ENCODE peak calls at places on chromosomes 6 and 20, in eight cellular contexts. R is stimulated activated naive CD4-positive, alpha-beta T cell; P is activated CD8-positive, alpha-beta memory T cell treated with anti-CD3 and anti-CD28 coated beads for 4 hours; G is LNCaP clone FGC; V is AG09319; S is Jurkat, Clone E6-1; Z is Caki2; W is fibroblast of villous mesenchyme. A is an unnamed sample.
A peak's percentile ranks its signal among the peaks of the same experiment; 100 is the strongest.

GRCh38 chr6:44128020-44128917 is 915 bp downstream of the TMEM63B start:
- DNase-seq in R (no peak), W (no peak), G (no peak), Z (no peak), P (no peak), S (no peak), V (no peak), A (peak; percentile 62)

GRCh38 chr6:13272131-13273046 is 55.9 kb downstream of the TBC1D7 start:
- DNase-seq in R (no peak), P (no peak), V (no peak), W (no peak), Z (peak; percentile 23), G (no peak), S (no peak), A (no peak)

GRCh38 chr6:49668083-49668511 is 31.5 kb upstream of the RHAG start:
- DNase-seq in P (no peak), W (no peak), R (no peak), G (peak; percentile 86), Z (no peak), S (no peak), V (no peak), A (no peak)

GRCh38 chr6:155936127-155936526 is 480.5 kb upstream of the NOX3 start:
- DNase-seq in S (no peak), W (no peak), V (no peak), R (no peak), G (no peak), Z (no peak), P (no peak), A (no peak)

GRCh38 chr6:119917186-119917585 is 567.6 kb upstream of the MAN1A1 start:
- DNase-seq in W (no peak), G (peak; percentile 11), P (no peak), Z (no peak), V (no peak), S (no peak), R (no peak), A (no peak)

GRCh38 chr6:132814716-132815570 is 574 bp downstream of the RPS12 start:
- DNase-seq in R (no peak), Z (peak; percentile 8), V (no peak), S (no peak), W (no peak), G (no peak), P (peak; percentile 11), A (no peak)

GRCh38 chr6:4661391-4661790 is 114.8 kb upstream of the CDYL start:
- DNase-seq in R (no peak), P (no peak), G (no peak), W (no peak), S (no peak), V (no peak), Z (no peak), A (no peak)

GRCh38 chr6:18080544-18080943 is 41.9 kb downstream of the NHLRC1 start:
- DNase-seq in G (no peak), S (no peak), R (no peak), W (no peak), P (no peak), Z (no peak), V (no peak), A (no peak)

GRCh38 chr20:51354191-51354768 is 188.2 kb downstream of the NFATC2 start:
- DNase-seq in Z (peak; percentile 96), R (no peak), S (no peak), G (no peak), P (no peak), V (no peak), W (peak; percentile 44), A (no peak)

GRCh38 chr20:62088258-62089127 is 22.8 kb upstream of the TAF4 start:
- DNase-seq in W (peak; percentile 97), V (peak; percentile 29), R (no peak), Z (peak; percentile 68), S (no peak), G (peak; percentile 76), P (no peak), A (no peak)

GRCh38 chr6:34146801-34147592 is 1.1 kb upstream of the GRM4 start:
- DNase-seq in P (no peak), W (no peak), V (no peak), Z (peak; percentile 10), R (no peak), S (no peak), G (peak; percentile 14), A (no peak)

GRCh38 chr6:54262499-54262898 is 45.7 kb upstream of the TINAG start:
- DNase-seq in P (no peak), S (no peak), R (no peak), W (no peak), Z (no peak), G (no peak), V (no peak), A (no peak)

GRCh38 chr20:6693178-6693807 is 74.2 kb upstream of the BMP2 start:
- DNase-seq in G (no peak), R (no peak), S (no peak), W (no peak), P (no peak), V (no peak), Z (no peak), A (no peak)

GRCh38 chr6:118985123-118985830 is 50.3 kb upstream of the MCM9 start:
- DNase-seq in R (no peak), S (no peak), G (no peak), Z (no peak), P (no peak), W (no peak), V (no peak), A (no peak)

GRCh38 chr6:159862103-159862502 is 28.7 kb upstream of the MAS1 start:
- DNase-seq in P (no peak), S (peak; percentile 88), W (no peak), V (no peak), G (no peak), R (peak; percentile 69), Z (no peak), A (no peak)

GRCh38 chr20:43549416-43550136 is 9.3 kb upstream of the SGK2 start:
- DNase-seq in S (no peak), W (no peak), R (no peak), G (no peak), V (no peak), P (no peak), Z (no peak), A (no peak)

GRCh38 chr6:159988983-159989454 is 20.1 kb downstream of the IGF2R start:
- DNase-seq in P (no peak), W (peak; percentile 55), Z (no peak), G (no peak), R (no peak), V (no peak), S (peak; percentile 48), A (no peak)

GRCh38 chr20:4813076-4813838 is 91.5 kb downstream of the PRND start:
- DNase-seq in R (no peak), P (no peak), S (no peak), Z (no peak), G (no peak), W (no peak), V (no peak), A (peak; percentile 9)

GRCh38 chr6:97064578-97064977 is 140.1 kb downstream of the KLHL32 start:
- DNase-seq in Z (no peak), G (no peak), R (no peak), P (no peak), W (no peak), V (no peak), S (no peak), A (no peak)

GRCh38 chr6:98839788-98840361 is 5.5 kb downstream of the POU3F2 start:
- DNase-seq in W (peak; percentile 10), S (no peak), R (no peak), V (no peak), P (no peak), G (no peak), Z (no peak), A (no peak)

GRCh38 chr6:148251286-148251685 is 91.4 kb upstream of the SASH1 start:
- DNase-seq in R (no peak), G (peak; percentile 26), S (peak; percentile 18), W (peak; percentile 74), Z (peak; percentile 33), P (no peak), V (peak; percentile 56), A (no peak)

GRCh38 chr6:88008411-88008810 is 39.2 kb upstream of the SPACA1 start:
- DNase-seq in S (no peak), V (no peak), Z (no peak), W (no peak), P (no peak), R (no peak), G (no peak), A (no peak)

GRCh38 chr6:90284745-90285481 is 11.7 kb downstream of the BACH2 start:
- DNase-seq in W (peak; percentile 40), S (no peak), P (no peak), Z (no peak), R (no peak), V (no peak), G (no peak), A (no peak)

GRCh38 chr6:163630575-163630974 is 216.1 kb downstream of the QKI start:
- DNase-seq in R (no peak), V (no peak), W (no peak), Z (no peak), S (no peak), G (no peak), P (no peak), A (no peak)

GRCh38 chr6:131736010-131736409 is 25.2 kb upstream of the CTAGE9 start:
- DNase-seq in Z (no peak), G (no peak), S (no peak), R (no peak), V (no peak), P (no peak), W (no peak), A (no peak)

GRCh38 chr6:136914947-136915346 is 7.2 kb upstream of the SLC35D3 start:
- DNase-seq in V (no peak), Z (no peak), S (peak; percentile 18), W (no peak), R (no peak), P (no peak), G (no peak), A (no peak)

GRCh38 chr6:17446713-17447112 is 53.3 kb downstream of the CAP2 start:
- DNase-seq in Z (peak; percentile 59), P (no peak), G (no peak), S (no peak), W (no peak), R (no peak), V (no peak), A (no peak)

GRCh38 chr6:108762394-108762793 is 85.8 kb upstream of the ARMC2 start:
- DNase-seq in V (no peak), P (no peak), R (no peak), W (no peak), S (no peak), G (no peak), Z (no peak), A (no peak)